ENCODE peak calls at places on chromosomes 13 and 19, in four cellular contexts. S, Q, C and K are unnamed samples.

GRCh38 chr13:28528848-28529247 is 33.9 kb upstream of the FLT1 start:
- DNase-seq in S (no peak), C (no peak), Q (no peak), K (no peak)

GRCh38 chr13:98401936-98402335 is 175.0 kb downstream of the STK24 start:
- DNase-seq in S (no peak), Q (no peak), C (no peak), K (no peak)

GRCh38 chr19:44626067-44626624 is 12.8 kb downstream of the IGSF23 start:
- DNase-seq in C (peak; percentile 69), S (no peak), Q (no peak), K (no peak)

GRCh38 chr19:46970815-46971214 is 48.8 kb upstream of the NPAS1 start:
- DNase-seq in Q (no peak), C (no peak), S (no peak), K (no peak)

GRCh38 chr19:38666662-38667448 is 19.4 kb downstream of the ACTN4 start:
- DNase-seq in Q (no peak), C (peak; percentile 75), S (no peak), K (peak; percentile 33)

GRCh38 chr19:5038631-5039271 is 69.8 kb downstream of the KDM4B start:
- DNase-seq in C (no peak), Q (no peak), S (no peak), K (no peak)

GRCh38 chr13:45238945-45239795 is 38.3 kb upstream of the KCTD4 start:
- DNase-seq in Q (no peak), S (no peak), C (no peak), K (no peak)

GRCh38 chr19:14758816-14759215 is 19.5 kb downstream of the ADGRE2 start:
- DNase-seq in C (no peak), Q (no peak), S (no peak), K (no peak)